ENCODE peak calls at places on chromosomes 5 and 9, in four cellular contexts. I is GM12878, S is K562, P is HepG2. K is an unnamed sample.
A peak's percentile ranks its signal among the peaks of the same experiment; 100 is the strongest.

GRCh38 chr5:154260224-154260859 is 69.8 kb downstream of the GALNT10 start:
- DNase-seq in I (no peak), P (no peak), S (no peak), K (no peak)

GRCh38 chr9:86494644-86495081 is 140.5 kb upstream of the TUT7 start:
- DNase-seq in P (no peak), S (no peak), I (no peak), K (no peak)

GRCh38 chr9:98391406-98391805 is 136.0 kb upstream of the TBC1D2 start:
- DNase-seq in I (no peak), P (no peak), S (no peak), K (no peak)

GRCh38 chr5:169521366-169521983 is 62.1 kb upstream of the SPDL1 start:
- DNase-seq in S (no peak), P (no peak), I (no peak), K (no peak)

GRCh38 chr5:103117471-103117991 is 2.4 kb downstream of the GIN1 start:
- DNase-seq in I (no peak), P (no peak), S (no peak), K (no peak)

GRCh38 chr9:91130796-91131318 is 230.9 kb downstream of the AUH start:
- DNase-seq in P (no peak), I (no peak), S (no peak), K (no peak)

GRCh38 chr5:72556351-72557146 is 49.3 kb upstream of the ZNF366 start:
- DNase-seq in P (peak; percentile 43), S (no peak), I (peak; percentile 5), K (no peak)

GRCh38 chr5:62326302-62326701 is 20.3 kb downstream of the KIF2A start:
- DNase-seq in S (no peak), P (no peak), I (no peak), K (no peak)

GRCh38 chr5:181203842-181204560 is 995 bp downstream of the TRIM7 start:
- DNase-seq in P (no peak), S (peak; percentile 57), I (no peak), K (no peak)

GRCh38 chr5:181204561-181205401 is at the start of gene TRIM7:
- DNase-seq in I (no peak), S (peak; percentile 66), P (no peak), K (no peak)

GRCh38 chr5:181200816-181201215 is 4.2 kb downstream of the TRIM7 start:
- DNase-seq in S (no peak), I (no peak), P (no peak), K (no peak)

GRCh38 chr5:181205402-181205734 is 372 bp upstream of the TRIM7 start:
- DNase-seq in P (no peak), I (no peak), S (no peak), K (no peak)

DNA sequence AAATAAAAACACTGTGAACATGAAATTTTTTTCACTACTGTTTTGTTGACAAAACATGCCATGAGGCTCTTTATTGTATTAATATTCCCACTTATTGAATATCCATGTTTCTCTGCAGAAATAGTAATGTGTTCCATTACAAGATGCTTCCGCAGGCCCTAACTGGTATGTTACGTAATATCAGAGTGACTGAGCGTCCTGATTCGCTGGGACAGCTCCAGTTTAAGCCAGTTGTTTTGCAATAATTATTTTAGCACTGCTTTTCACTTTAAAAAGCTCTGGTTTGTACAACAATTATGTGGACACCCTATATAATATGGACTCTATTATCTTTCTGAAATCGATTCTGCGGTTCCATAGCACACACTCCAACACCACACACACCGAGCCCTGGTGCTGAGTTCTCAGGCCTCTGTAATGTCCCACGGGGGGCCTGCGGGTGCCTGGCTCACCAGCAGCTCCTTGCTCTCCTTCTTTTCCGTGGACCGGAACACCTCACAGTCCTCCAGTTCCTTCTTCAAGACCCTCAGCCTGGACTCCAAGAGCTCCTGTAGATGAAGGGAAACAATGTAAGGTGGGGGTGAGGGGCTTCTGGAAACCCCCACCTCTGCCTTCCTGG is 1.8 kb downstream of the TRIM7 start:
- DNase-seq in S (no peak), I (no peak), P (no peak), K (no peak)
- TF ChIP-seq FOXM1 in S (no peak), I (no peak), P (no peak), K (no peak)

DNA sequence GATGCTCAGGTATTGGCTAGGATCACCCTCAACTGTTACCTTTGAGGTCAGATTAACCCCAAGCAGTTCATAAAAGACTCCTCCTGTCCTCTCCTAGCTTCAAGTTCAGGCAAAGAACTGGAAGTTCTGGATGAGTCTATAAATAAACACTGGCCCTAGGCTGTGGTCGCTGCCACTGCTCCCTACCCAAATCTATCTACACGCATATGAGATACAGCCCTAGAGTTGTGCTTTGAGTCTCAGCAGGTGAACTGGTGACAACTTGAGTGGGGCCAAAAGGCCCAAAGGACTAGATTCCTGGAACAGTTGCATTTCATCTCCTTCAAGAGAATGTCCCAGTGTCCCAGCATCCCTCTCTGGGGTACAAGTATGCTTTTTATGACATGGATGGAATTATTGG is 62.6 kb downstream of the SAXO1 start:
- DNase-seq in S (no peak), I (no peak), P (no peak), K (no peak)
- TF ChIP-seq FOXK2 in S (no peak), I (no peak), P (no peak), K (no peak)

GRCh38 chr9:37984672-37985611 is 81.0 kb upstream of the SLC25A51 start:
- DNase-seq in I (no peak), P (no peak), S (peak; percentile 69), K (peak; percentile 41)
- TF ChIP-seq FOXM1 in I (no peak), P (no peak), S (no peak), K (no peak)

DNA sequence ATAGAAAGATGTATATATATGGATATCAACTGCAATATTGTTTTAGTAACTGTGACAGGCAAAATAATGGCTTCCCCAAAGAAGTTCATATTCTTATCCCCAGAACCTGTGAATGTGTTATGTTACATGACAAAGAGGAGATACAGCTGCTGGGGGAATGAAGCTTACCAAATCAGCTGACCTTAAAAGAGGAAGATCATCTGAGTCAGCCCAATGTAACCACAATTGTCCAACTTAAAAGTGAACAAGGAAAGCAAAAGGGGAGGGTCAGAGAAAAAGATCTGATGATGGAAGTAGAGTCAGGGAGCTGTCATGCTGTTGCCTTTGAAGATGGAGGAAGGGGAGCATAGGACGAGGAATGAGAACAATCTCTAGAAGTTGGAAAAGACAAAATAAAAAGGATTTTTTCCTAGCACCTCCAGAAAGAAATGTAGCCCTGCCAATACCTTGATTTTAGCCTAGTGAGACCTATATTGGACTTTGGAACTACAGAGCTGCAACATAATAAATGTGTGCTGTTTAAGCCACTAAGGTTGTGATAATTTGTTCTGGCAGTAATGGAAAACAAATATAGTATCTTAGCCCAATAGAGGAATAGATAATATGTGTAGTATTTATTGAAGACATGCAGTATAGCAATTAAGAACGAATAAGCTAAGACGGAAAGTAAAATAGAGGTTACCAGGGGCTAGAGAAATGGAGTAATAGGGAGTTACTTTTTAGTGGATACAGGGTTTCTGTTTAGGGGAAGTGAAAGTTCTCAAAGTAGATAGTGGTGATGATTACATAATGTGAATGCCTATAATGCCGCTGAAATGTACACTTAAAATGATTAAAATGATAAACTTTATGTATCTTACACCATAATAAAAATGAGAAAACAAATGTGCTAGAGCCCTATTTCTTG is 115.9 kb downstream of the PIK3R1 start:
- DNase-seq in P (peak; percentile 7), S (no peak), I (no peak), K (no peak)
- TF ChIP-seq FOXK2 in P (no peak), S (no peak), I (no peak), K (no peak)

GRCh38 chr5:86768699-86769202 is 151.0 kb downstream of the COX7C start:
- DNase-seq in I (no peak), P (no peak), S (no peak), K (no peak)

GRCh38 chr5:86763914-86764313 is 146.2 kb downstream of the COX7C start:
- DNase-seq in I (no peak), S (no peak), P (no peak), K (no peak)

DNA sequence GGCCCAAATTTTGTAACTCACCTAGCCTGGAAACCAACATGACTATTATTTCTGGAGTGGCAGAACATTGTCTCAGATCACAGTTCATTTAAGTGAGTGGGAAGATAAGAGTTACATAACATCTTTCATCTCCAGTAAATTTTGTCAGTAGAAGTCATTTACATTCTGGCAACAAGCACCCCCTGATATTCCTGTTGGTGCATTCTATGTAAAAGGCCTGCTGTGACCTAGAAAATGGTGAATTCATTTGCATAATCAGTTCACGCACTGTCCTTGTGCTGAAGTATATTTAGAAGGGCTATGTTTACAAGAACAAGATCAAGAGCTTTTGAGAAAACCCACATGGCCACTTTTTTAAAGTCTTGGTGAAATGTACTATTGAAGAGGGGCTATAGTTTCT is 148.4 kb downstream of the COX7C start:
- DNase-seq in S (no peak), P (no peak), I (no peak), K (no peak)
- TF ChIP-seq FOXM1 in S (no peak), P (no peak), I (no peak), K (no peak)

GRCh38 chr5:16913187-16913839 is 22.8 kb downstream of the MYO10 start:
- DNase-seq in I (no peak), P (no peak), S (no peak), K (no peak)
- TF ChIP-seq FOXK2 in I (no peak), P (no peak), S (no peak), K (no peak)

DNA sequence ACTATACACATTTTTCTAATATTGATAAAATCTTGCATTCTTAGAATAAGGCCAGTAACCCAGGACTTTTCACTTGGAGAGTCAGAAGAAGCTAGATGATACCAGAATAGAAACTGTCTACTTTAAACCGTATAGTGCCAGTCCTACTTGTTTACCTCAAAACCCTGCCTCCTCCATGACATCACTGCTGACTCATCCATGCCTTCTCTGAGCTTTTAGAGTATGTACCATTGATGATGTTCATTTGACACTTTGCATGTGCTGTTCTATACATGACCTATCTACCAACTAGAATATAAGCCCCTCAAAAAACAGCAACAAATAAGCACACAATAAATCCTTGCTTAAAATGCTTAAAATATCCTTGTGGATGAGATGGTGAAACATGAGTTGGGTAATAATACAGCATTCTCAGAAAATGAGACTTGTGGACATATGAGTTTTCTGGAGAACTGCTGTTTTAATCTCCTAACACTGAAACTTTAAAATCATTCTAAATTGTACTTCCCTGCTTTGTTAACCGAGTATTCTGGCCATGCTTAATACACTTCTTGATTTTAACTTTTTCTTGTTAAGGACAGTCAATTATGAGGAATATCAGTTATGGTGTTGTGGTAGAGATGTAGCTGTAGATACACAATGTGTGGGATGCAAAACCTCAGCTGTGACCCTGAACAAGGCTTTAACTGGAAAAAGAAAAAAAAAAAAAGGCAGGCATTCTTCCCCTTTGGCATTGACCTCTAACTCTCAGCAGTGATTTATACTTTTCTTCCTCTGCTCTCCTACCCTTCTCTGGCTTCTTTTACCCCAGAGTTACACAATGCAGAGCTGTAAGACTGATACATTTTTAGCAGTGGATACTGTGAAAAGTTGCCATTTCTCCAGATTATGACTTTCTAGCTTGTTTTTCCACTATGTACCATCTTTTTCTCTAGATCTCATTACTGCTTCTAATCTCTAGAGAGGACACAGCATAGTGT is 2.3 kb downstream of the CTNNAL1 start:
- DNase-seq in I (no peak), P (peak; percentile 60), S (peak; percentile 21), K (no peak)
- TF ChIP-seq FOXM1 in I (no peak), P (no peak), S (no peak), K (no peak)

K was measured in HEK293T.